ENCODE peak calls at places on chromosomes 12 and 14, in eight cellular contexts. N is ovary, H is PC-9, G is pancreas, I is lung, U is AG04450, X is esophagus squamous epithelium, C is right cardiac atrium. O is an unnamed sample.

GRCh38 chr14:105378873-105379685 is 19.3 kb upstream of the TEX22 start:
- DNase-seq in N (no peak), H (no peak), G (no peak), I (no peak), U (no peak), X (no peak), C (peak), O (no peak)

GRCh38 chr14:39322807-39323206 is 89.1 kb downstream of the MIA2 start:
- DNase-seq in N (no peak), H (no peak), G (no peak), I (no peak), U (no peak), X (no peak), C (no peak), O (no peak)

GRCh38 chr12:41992029-41992428 is 152.6 kb downstream of the GXYLT1 start:
- DNase-seq in N (no peak), H (no peak), G (no peak), I (no peak), U (no peak), X (no peak), C (no peak), O (no peak)

GRCh38 chr12:105562727-105563072 is 232.2 kb downstream of the C12orf75 start:
- DNase-seq in N (no peak), H (no peak), G (no peak), I (no peak), U (peak), X (no peak), C (no peak), O (peak)

GRCh38 chr14:55430024-55430690 is 10.3 kb downstream of the TBPL2 start:
- DNase-seq in N (no peak), H (peak), G (peak), I (peak), U (peak), X (no peak), C (no peak), O (peak)

GRCh38 chr12:42023733-42024494 is 120.8 kb downstream of the GXYLT1 start:
- DNase-seq in N (peak), H (peak), G (peak), I (peak), U (peak), X (no peak), C (peak), O (peak)

GRCh38 chr12:65121049-65121955 is at the start of gene WIF1:
- DNase-seq in N (no peak), H (peak), G (peak), I (peak), U (no peak), X (no peak), C (peak), O (peak)

GRCh38 chr14:104794099-104794498 is 1.4 kb downstream of the AKT1 start:
- DNase-seq in N (peak), H (peak), G (peak), I (peak), U (no peak), X (no peak), C (peak), O (no peak)

GRCh38 chr14:100201701-100202100 is 37.2 kb upstream of the YY1 start:
- DNase-seq in N (no peak), H (no peak), G (no peak), I (no peak), U (no peak), X (no peak), C (no peak), O (no peak)

GRCh38 chr14:62209287-62209899 is 447.2 kb downstream of the SNAPC1 start:
- DNase-seq in N (no peak), H (no peak), G (no peak), I (no peak), U (peak), X (no peak), C (no peak), O (no peak)

GRCh38 chr12:113479578-113480335 is 8.1 kb upstream of the LHX5 start:
- DNase-seq in N (peak), H (no peak), G (no peak), I (no peak), U (no peak), X (no peak), C (peak), O (no peak)

GRCh38 chr14:92960706-92961566 is 38.0 kb downstream of the CHGA start:
- DNase-seq in N (no peak), H (peak), G (no peak), I (no peak), U (peak), X (no peak), C (peak), O (peak)

GRCh38 chr14:89260898-89261297 is 156.1 kb downstream of the FOXN3 start:
- DNase-seq in N (no peak), H (no peak), G (no peak), I (no peak), U (no peak), X (no peak), C (no peak), O (no peak)

GRCh38 chr14:61460853-61461611 is 139.7 kb downstream of the PRKCH start:
- DNase-seq in N (peak), H (no peak), G (no peak), I (no peak), U (no peak), X (no peak), C (no peak), O (no peak)

GRCh38 chr12:85468356-85469157 is 188.5 kb downstream of the ALX1 start:
- DNase-seq in N (no peak), H (peak), G (peak), I (peak), U (peak), X (no peak), C (peak), O (peak)

GRCh38 chr12:24643120-24644119 is 305.5 kb downstream of the BCAT1 start:
- DNase-seq in N (no peak), H (no peak), G (no peak), I (no peak), U (no peak), X (no peak), C (no peak), O (no peak)

GRCh38 chr12:49767333-49767732 is 26.0 kb downstream of the TMBIM6 start:
- DNase-seq in N (no peak), H (no peak), G (no peak), I (no peak), U (no peak), X (no peak), C (no peak), O (no peak)

GRCh38 chr12:15227004-15227679 is 5.9 kb upstream of the RERG start:
- DNase-seq in N (peak), H (peak), G (peak), I (peak), U (no peak), X (no peak), C (peak), O (peak)

GRCh38 chr14:54348001-54348611 is 48.7 kb upstream of the CDKN3 start:
- DNase-seq in N (no peak), H (no peak), G (no peak), I (no peak), U (no peak), X (no peak), C (no peak), O (peak)

GRCh38 chr12:118402251-118402650 is 25.9 kb downstream of the SUDS3 start:
- DNase-seq in N (no peak), H (no peak), G (no peak), I (no peak), U (peak), X (no peak), C (no peak), O (no peak)

GRCh38 chr12:599756-600155 is 63.5 kb downstream of the NINJ2 start:
- DNase-seq in N (no peak), H (no peak), G (no peak), I (no peak), U (no peak), X (no peak), C (peak), O (peak)

GRCh38 chr12:13205809-13206559 is 9.5 kb downstream of the EMP1 start:
- DNase-seq in N (no peak), H (peak), G (peak), I (no peak), U (peak), X (no peak), C (no peak), O (no peak)

GRCh38 chr12:84336231-84336630 is 576.4 kb downstream of the SLC6A15 start:
- DNase-seq in N (no peak), H (no peak), G (no peak), I (no peak), U (no peak), X (no peak), C (no peak), O (no peak)

GRCh38 chr12:60106207-60106606 is 510.4 kb downstream of the SLC16A7 start:
- DNase-seq in N (no peak), H (no peak), G (no peak), I (no peak), U (no peak), X (no peak), C (no peak), O (no peak)

GRCh38 chr14:24403294-24404013 is 4.7 kb downstream of the NYNRIN start:
- DNase-seq in N (peak), H (no peak), G (no peak), I (no peak), U (no peak), X (no peak), C (no peak), O (no peak)

GRCh38 chr12:131087991-131088700 is 134.4 kb downstream of the ADGRD1 start:
- DNase-seq in N (peak), H (no peak), G (peak), I (no peak), U (no peak), X (no peak), C (peak), O (no peak)

DNA sequence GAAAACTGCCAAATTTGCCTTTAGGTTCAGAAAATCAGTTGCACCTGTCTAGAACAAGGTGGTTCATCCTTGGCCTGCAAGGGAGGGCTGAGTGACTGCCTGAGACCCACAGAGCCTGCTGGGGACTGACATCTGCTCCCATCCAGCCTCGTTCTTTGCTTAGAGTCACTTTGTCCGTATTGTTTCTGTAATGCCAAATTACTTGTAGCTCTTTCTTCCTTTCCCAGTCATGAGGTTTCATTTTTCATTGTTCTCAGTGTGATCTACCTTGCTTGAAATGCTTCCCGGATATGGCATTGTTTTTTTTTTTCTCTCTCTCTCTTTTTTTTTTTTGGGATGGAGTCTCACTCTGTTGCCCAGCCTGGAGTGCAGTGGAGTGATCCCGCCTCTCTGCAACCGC is 21.3 kb downstream of the TSPAN9 start:
- DNase-seq in N (no peak), H (no peak), G (no peak), I (no peak), U (no peak), X (no peak), C (no peak), O (no peak)
- H3K27ac ChIP-seq in N (peak), H (no peak), G (no peak), I (peak), U (no peak), X (peak), C (peak), O (no peak)

DNA sequence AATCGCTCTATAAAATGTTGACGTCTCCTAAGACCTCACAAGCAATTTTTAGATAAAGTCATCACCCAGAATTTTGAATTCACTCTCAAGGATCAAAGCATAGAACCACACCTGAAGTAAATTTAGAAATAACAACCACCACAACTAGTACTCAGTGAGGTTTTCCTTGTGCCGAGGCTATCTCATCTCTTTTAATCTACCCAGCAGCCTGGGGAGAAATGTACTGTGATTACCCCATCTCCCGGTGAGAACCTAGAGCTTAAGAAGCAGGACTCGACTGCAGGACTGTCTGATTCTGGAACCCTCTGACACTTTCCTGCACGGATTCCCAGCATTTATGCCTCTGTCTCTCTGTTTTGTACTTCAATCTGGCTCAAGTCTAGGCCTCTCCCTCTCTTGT is 180.9 kb upstream of the PLXNC1 start:
- DNase-seq in N (no peak), H (no peak), G (no peak), I (no peak), U (no peak), X (no peak), C (no peak), O (no peak)
- H3K27ac ChIP-seq in N (no peak), H (no peak), G (no peak), I (no peak), U (no peak), X (no peak), C (no peak), O (no peak)

GRCh38 chr12:7091660-7092228 is 501 bp downstream of the C1R start:
- DNase-seq in N (peak), H (no peak), G (no peak), I (peak), U (no peak), X (no peak), C (peak), O (no peak)
- H3K27ac ChIP-seq in N (peak), H (no peak), G (no peak), I (peak), U (peak), X (peak), C (peak), O (peak)

DNA sequence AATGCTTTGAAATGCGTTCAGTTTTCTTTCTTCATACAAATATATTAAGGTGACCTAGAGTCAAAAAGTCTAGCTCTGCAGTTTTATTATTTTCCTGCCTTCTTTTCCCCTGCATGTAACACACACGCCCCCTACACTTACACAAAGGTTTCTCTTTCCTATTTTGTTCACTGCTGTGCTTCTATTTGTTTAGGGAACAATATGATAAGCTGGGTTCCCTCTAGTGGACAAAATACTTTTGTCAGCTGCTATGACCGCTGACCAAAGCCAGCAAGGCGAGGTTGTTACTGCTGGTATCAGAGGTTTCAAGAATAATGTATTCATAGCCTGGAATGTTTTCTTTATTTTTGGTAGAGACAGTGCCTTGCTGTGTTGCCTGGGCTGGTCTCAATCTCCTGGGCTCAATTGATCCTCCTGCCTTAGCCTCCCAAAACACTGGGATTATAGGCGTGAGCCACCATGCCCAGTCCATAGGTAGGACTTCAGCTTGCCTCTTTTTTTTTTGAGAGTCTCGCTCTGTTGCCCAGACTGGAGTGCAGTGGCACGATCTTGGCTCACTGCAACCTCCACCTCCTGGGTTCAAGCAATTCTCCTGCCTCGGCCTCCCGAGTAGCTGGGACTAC is 33.4 kb downstream of the FNTB start:
- DNase-seq in N (no peak), H (peak), G (peak), I (no peak), U (peak), X (no peak), C (no peak), O (peak)
- H3K27ac ChIP-seq in N (no peak), H (peak), G (no peak), I (no peak), U (no peak), X (peak), C (peak), O (peak)